ENCODE peak calls at places on chromosomes 16 and 17, in eight cellular contexts. One of them, this sample, is unnamed. For H3K36me3, the result is how much of the 10 kb centered on the place peaks cover.

GRCh38 chr17:82648761-82649474 is 674 bp upstream of the WDR45B start:
- DNase-seq in stomach: peak
- DNase-seq in IMR-90: no peak
- DNase-seq in HCT116: no peak
- DNase-seq in adrenal gland: peak
- DNase-seq in sigmoid colon: peak
- DNase-seq in tibial nerve: no peak
- DNase-seq in gastrocnemius medialis: peak
- DNase-seq in this sample: peak

GRCh38 chr17:21510686-21511367 is 134.7 kb downstream of the KCNJ12 start:
- DNase-seq in stomach: no peak
- DNase-seq in IMR-90: no peak
- DNase-seq in HCT116: no peak
- DNase-seq in adrenal gland: no peak
- DNase-seq in sigmoid colon: no peak
- DNase-seq in tibial nerve: no peak
- DNase-seq in gastrocnemius medialis: no peak
- DNase-seq in this sample: no peak

GRCh38 chr16:31505483-31505882 is 2.7 kb downstream of the RUSF1 start:
- DNase-seq in stomach: no peak
- DNase-seq in IMR-90: no peak
- DNase-seq in HCT116: no peak
- DNase-seq in adrenal gland: no peak
- DNase-seq in sigmoid colon: no peak
- DNase-seq in tibial nerve: no peak
- DNase-seq in gastrocnemius medialis: no peak
- DNase-seq in this sample: no peak

GRCh38 chr17:79742589-79742918 is 11.8 kb downstream of the ENPP7 start:
- DNase-seq in stomach: no peak
- DNase-seq in IMR-90: no peak
- DNase-seq in HCT116: no peak
- DNase-seq in adrenal gland: no peak
- DNase-seq in sigmoid colon: no peak
- DNase-seq in tibial nerve: no peak
- DNase-seq in gastrocnemius medialis: no peak
- DNase-seq in this sample: no peak

GRCh38 chr16:87216824-87217205 is 100.4 kb downstream of the C16orf95 start:
- DNase-seq in stomach: no peak
- DNase-seq in IMR-90: no peak
- DNase-seq in HCT116: no peak
- DNase-seq in adrenal gland: no peak
- DNase-seq in sigmoid colon: no peak
- DNase-seq in tibial nerve: peak
- DNase-seq in gastrocnemius medialis: no peak
- DNase-seq in this sample: no peak

GRCh38 chr17:5281814-5282638 is at the start of gene RABEP1:
- DNase-seq in stomach: peak
- DNase-seq in IMR-90: peak
- DNase-seq in HCT116: peak
- DNase-seq in adrenal gland: peak
- DNase-seq in sigmoid colon: peak
- DNase-seq in tibial nerve: peak
- DNase-seq in gastrocnemius medialis: peak
- DNase-seq in this sample: peak

GRCh38 chr17:7508150-7508549 is 24.0 kb downstream of the POLR2A start:
- DNase-seq in stomach: no peak
- DNase-seq in IMR-90: no peak
- DNase-seq in HCT116: no peak
- DNase-seq in adrenal gland: no peak
- DNase-seq in sigmoid colon: peak
- DNase-seq in tibial nerve: no peak
- DNase-seq in gastrocnemius medialis: no peak
- DNase-seq in this sample: no peak

GRCh38 chr17:64778367-64779290 is 116.5 kb upstream of the SMURF2 start:
- DNase-seq in stomach: peak
- DNase-seq in IMR-90: no peak
- DNase-seq in HCT116: no peak
- DNase-seq in adrenal gland: peak
- DNase-seq in sigmoid colon: peak
- DNase-seq in tibial nerve: no peak
- DNase-seq in gastrocnemius medialis: no peak
- DNase-seq in this sample: peak

GRCh38 chr16:76277099-76278030 is at the start of gene CNTNAP4:
- DNase-seq in stomach: no peak
- DNase-seq in IMR-90: no peak
- DNase-seq in HCT116: no peak
- DNase-seq in adrenal gland: no peak
- DNase-seq in sigmoid colon: peak
- DNase-seq in tibial nerve: peak
- DNase-seq in gastrocnemius medialis: no peak
- DNase-seq in this sample: peak

GRCh38 chr17:81523139-81524062 is 4.8 kb upstream of the FSCN2 start:
- DNase-seq in stomach: peak
- DNase-seq in IMR-90: peak
- DNase-seq in HCT116: no peak
- DNase-seq in adrenal gland: no peak
- DNase-seq in sigmoid colon: peak
- DNase-seq in tibial nerve: no peak
- DNase-seq in gastrocnemius medialis: no peak
- DNase-seq in this sample: no peak

GRCh38 chr16:67447508-67448076 is 16.7 kb downstream of the HSD11B2 start:
- DNase-seq in stomach: peak
- DNase-seq in IMR-90: peak
- DNase-seq in HCT116: peak
- DNase-seq in adrenal gland: peak
- DNase-seq in sigmoid colon: peak
- DNase-seq in tibial nerve: no peak
- DNase-seq in gastrocnemius medialis: peak
- DNase-seq in this sample: peak

GRCh38 chr17:7038025-7038862 is 2.4 kb downstream of the SLC16A13 start:
- DNase-seq in stomach: no peak
- DNase-seq in IMR-90: no peak
- DNase-seq in HCT116: no peak
- DNase-seq in adrenal gland: no peak
- DNase-seq in sigmoid colon: no peak
- DNase-seq in tibial nerve: no peak
- DNase-seq in gastrocnemius medialis: no peak
- DNase-seq in this sample: no peak

GRCh38 chr16:35737076-35737475 is 2277.7 kb downstream of the TP53TG3F start:
- DNase-seq in stomach: no peak
- DNase-seq in IMR-90: no peak
- DNase-seq in HCT116: no peak
- DNase-seq in adrenal gland: no peak
- DNase-seq in sigmoid colon: no peak
- DNase-seq in tibial nerve: no peak
- DNase-seq in gastrocnemius medialis: no peak
- DNase-seq in this sample: no peak

GRCh38 chr17:18129041-18129502 is 20.5 kb downstream of the MYO15A start:
- DNase-seq in stomach: peak
- DNase-seq in IMR-90: peak
- DNase-seq in HCT116: no peak
- DNase-seq in adrenal gland: peak
- DNase-seq in sigmoid colon: no peak
- DNase-seq in tibial nerve: no peak
- DNase-seq in gastrocnemius medialis: no peak
- DNase-seq in this sample: peak

GRCh38 chr16:56610017-56610608 is 1.7 kb downstream of the MT2A start:
- DNase-seq in stomach: peak
- DNase-seq in IMR-90: peak
- DNase-seq in HCT116: peak
- DNase-seq in adrenal gland: peak
- DNase-seq in sigmoid colon: peak
- DNase-seq in tibial nerve: no peak
- DNase-seq in gastrocnemius medialis: peak
- DNase-seq in this sample: peak

GRCh38 chr16:84730406-84731106 is 30.8 kb downstream of the USP10 start:
- DNase-seq in stomach: peak
- DNase-seq in IMR-90: peak
- DNase-seq in HCT116: peak
- DNase-seq in adrenal gland: peak
- DNase-seq in sigmoid colon: peak
- DNase-seq in tibial nerve: no peak
- DNase-seq in gastrocnemius medialis: peak
- DNase-seq in this sample: peak

GRCh38 chr17:28335959-28336871 is 654 bp downstream of the TNFAIP1 start:
- DNase-seq in stomach: peak
- DNase-seq in IMR-90: peak
- DNase-seq in HCT116: peak
- DNase-seq in adrenal gland: peak
- DNase-seq in sigmoid colon: peak
- DNase-seq in tibial nerve: no peak
- DNase-seq in gastrocnemius medialis: no peak
- DNase-seq in this sample: peak

GRCh38 chr16:14298374-14299122 is 227.4 kb downstream of the MRTFB start:
- DNase-seq in stomach: no peak
- DNase-seq in IMR-90: no peak
- DNase-seq in HCT116: no peak
- DNase-seq in adrenal gland: no peak
- DNase-seq in sigmoid colon: no peak
- DNase-seq in tibial nerve: no peak
- DNase-seq in gastrocnemius medialis: no peak
- DNase-seq in this sample: no peak

GRCh38 chr16:14301150-14302030 is 230.3 kb downstream of the MRTFB start:
- DNase-seq in stomach: peak
- DNase-seq in IMR-90: no peak
- DNase-seq in HCT116: no peak
- DNase-seq in adrenal gland: peak
- DNase-seq in sigmoid colon: peak
- DNase-seq in tibial nerve: no peak
- DNase-seq in gastrocnemius medialis: peak
- DNase-seq in this sample: peak

GRCh38 chr16:14302031-14302398 is 230.9 kb downstream of the MRTFB start:
- DNase-seq in stomach: peak
- DNase-seq in IMR-90: peak
- DNase-seq in HCT116: no peak
- DNase-seq in adrenal gland: peak
- DNase-seq in sigmoid colon: peak
- DNase-seq in tibial nerve: no peak
- DNase-seq in gastrocnemius medialis: peak
- DNase-seq in this sample: peak

GRCh38 chr16:14302399-14303181 is 231.5 kb downstream of the MRTFB start:
- DNase-seq in stomach: no peak
- DNase-seq in IMR-90: no peak
- DNase-seq in HCT116: no peak
- DNase-seq in adrenal gland: peak
- DNase-seq in sigmoid colon: no peak
- DNase-seq in tibial nerve: no peak
- DNase-seq in gastrocnemius medialis: peak
- DNase-seq in this sample: peak

DNA sequence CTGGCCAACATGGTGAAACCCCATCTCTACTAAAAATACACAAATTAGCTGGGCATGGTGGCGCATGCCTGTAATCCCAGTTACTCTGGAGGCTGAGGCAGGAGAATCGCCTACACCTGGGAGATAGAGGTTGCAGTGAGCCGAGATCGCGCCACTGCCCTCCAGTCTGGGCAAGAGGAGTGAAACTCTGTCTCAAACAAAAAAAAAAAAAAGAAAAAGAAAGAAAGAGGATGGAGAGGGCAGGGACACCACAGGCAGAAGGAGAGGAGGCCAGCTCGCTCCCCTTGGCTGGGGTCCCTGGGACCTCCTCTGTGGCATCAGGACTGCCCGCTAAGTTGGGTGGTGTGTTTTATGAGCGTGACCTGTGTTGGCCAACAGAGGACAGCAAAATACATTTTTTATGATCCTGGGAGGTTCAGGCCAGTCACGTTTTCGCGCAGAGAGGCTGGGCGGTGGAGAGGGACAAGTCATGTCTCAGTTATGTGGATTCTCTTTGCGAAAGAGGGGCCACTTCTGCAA is 229.6 kb downstream of the MRTFB start:
- DNase-seq in stomach: peak
- DNase-seq in IMR-90: peak
- DNase-seq in HCT116: peak
- DNase-seq in adrenal gland: peak
- DNase-seq in sigmoid colon: peak
- DNase-seq in tibial nerve: peak
- DNase-seq in gastrocnemius medialis: peak
- DNase-seq in this sample: peak
- H3K36me3 ChIP-seq in stomach: under half
- H3K36me3 ChIP-seq in IMR-90: under half
- H3K36me3 ChIP-seq in HCT116: under half
- H3K36me3 ChIP-seq in adrenal gland: under half
- H3K36me3 ChIP-seq in sigmoid colon: under half
- H3K36me3 ChIP-seq in tibial nerve: under half
- H3K36me3 ChIP-seq in gastrocnemius medialis: under half
- H3K36me3 ChIP-seq in this sample: under half

DNA sequence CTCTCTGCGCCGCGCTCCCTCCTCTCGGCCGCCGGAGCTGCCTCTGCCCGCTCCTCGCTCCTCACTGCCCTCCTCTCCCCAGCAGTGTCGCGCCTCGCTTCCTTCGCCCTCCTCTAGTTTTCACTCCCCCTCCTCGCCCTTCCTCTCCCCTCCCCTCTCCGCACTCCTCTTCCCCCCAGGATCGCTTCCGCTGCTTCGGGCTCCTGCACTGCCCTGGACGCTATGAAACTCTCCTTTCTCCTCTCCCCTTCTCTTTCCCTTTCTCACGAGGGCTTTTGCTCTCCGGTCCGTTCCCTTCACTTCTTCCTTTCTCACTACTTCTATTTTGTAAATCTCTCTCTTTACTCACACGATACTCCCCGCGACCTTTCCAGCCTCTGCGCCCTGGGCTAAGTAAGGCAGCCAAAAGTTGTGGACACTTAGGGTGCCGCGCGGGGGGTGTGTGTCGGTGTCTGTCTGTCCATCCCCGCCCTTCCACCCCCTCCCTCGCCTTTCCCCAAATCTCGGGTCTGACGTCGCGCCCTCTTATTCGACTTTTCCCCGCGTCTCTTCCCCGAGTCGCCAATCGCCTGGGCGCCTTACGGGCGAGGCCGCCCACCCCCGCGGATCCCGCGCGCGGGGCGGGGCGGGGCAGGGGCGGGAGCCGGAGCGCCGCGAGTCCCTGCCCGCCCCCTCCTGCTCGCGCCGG is at the start of gene IRX3:
- DNase-seq in stomach: peak
- DNase-seq in IMR-90: peak
- DNase-seq in HCT116: peak
- DNase-seq in adrenal gland: peak
- DNase-seq in sigmoid colon: no peak
- DNase-seq in tibial nerve: no peak
- DNase-seq in gastrocnemius medialis: peak
- DNase-seq in this sample: peak
- TF ChIP-seq POLR2A in stomach: no peak
- TF ChIP-seq POLR2A in IMR-90: no peak
- TF ChIP-seq POLR2A in HCT116: no peak
- TF ChIP-seq POLR2A in adrenal gland: peak
- TF ChIP-seq POLR2A in sigmoid colon: no peak
- TF ChIP-seq POLR2A in tibial nerve: no peak
- TF ChIP-seq POLR2A in gastrocnemius medialis: peak
- TF ChIP-seq POLR2A in this sample: peak

GRCh38 chr16:25034916-25035315 is 19.7 kb upstream of the ARHGAP17 start:
- DNase-seq in stomach: no peak
- DNase-seq in IMR-90: peak
- DNase-seq in HCT116: no peak
- DNase-seq in adrenal gland: no peak
- DNase-seq in sigmoid colon: no peak
- DNase-seq in tibial nerve: no peak
- DNase-seq in gastrocnemius medialis: no peak
- DNase-seq in this sample: no peak
- H3K4me3 ChIP-seq in stomach: no peak
- H3K4me3 ChIP-seq in IMR-90: no peak
- H3K4me3 ChIP-seq in HCT116: no peak
- H3K4me3 ChIP-seq in adrenal gland: no peak
- H3K4me3 ChIP-seq in sigmoid colon: no peak
- H3K4me3 ChIP-seq in tibial nerve: no peak
- H3K4me3 ChIP-seq in gastrocnemius medialis: no peak
- H3K4me3 ChIP-seq in this sample: no peak

GRCh38 chr17:77489898-77490265 is 349.1 kb downstream of the SEC14L1 start:
- DNase-seq in stomach: peak
- DNase-seq in IMR-90: no peak
- DNase-seq in HCT116: no peak
- DNase-seq in adrenal gland: peak
- DNase-seq in sigmoid colon: peak
- DNase-seq in tibial nerve: peak
- DNase-seq in gastrocnemius medialis: peak
- DNase-seq in this sample: peak
- H3K36me3 ChIP-seq in stomach: half or more
- H3K36me3 ChIP-seq in IMR-90: half or more
- H3K36me3 ChIP-seq in HCT116: under half
- H3K36me3 ChIP-seq in adrenal gland: half or more
- H3K36me3 ChIP-seq in sigmoid colon: under half
- H3K36me3 ChIP-seq in tibial nerve: under half
- H3K36me3 ChIP-seq in gastrocnemius medialis: under half
- H3K36me3 ChIP-seq in this sample: under half

This sample was measured in body of pancreas.